ENCODE peak calls at places on chromosome 22, in nine cellular contexts. N, E, T, U, Q, S, M, P and C are unnamed samples.
A peak's percentile ranks its signal among the peaks of the same experiment; 100 is the strongest.

GRCh38 chr22:24216541-24217209 is 28.2 kb downstream of the GGT5 start:
- DNase-seq in N (no peak), E (no peak), T (no peak), U (no peak), Q (no peak), S (no peak), M (no peak), P (no peak), C (no peak)

GRCh38 chr22:32808038-32808445 is 6.5 kb downstream of the TIMP3 start:
- DNase-seq in N (no peak), E (peak; percentile 25), T (no peak), U (no peak), Q (no peak), S (no peak), M (no peak), P (no peak), C (no peak)

GRCh38 chr22:32951081-32951806 is 106.9 kb downstream of the SYN3 start:
- DNase-seq in N (no peak), E (no peak), T (no peak), U (peak; percentile 44), Q (no peak), S (no peak), M (no peak), P (no peak), C (no peak)

GRCh38 chr22:32957093-32957835 is 100.9 kb downstream of the SYN3 start:
- DNase-seq in N (no peak), E (no peak), T (no peak), U (no peak), Q (no peak), S (no peak), M (no peak), P (no peak), C (no peak)

GRCh38 chr22:40451230-40451629 is 80.8 kb downstream of the SGSM3 start:
- DNase-seq in N (no peak), E (no peak), T (no peak), U (no peak), Q (no peak), S (no peak), M (no peak), P (no peak), C (no peak)

GRCh38 chr22:31247726-31248125 is 35.6 kb downstream of the LIMK2 start:
- DNase-seq in N (no peak), E (no peak), T (no peak), U (no peak), Q (no peak), S (no peak), M (no peak), P (no peak), C (no peak)

GRCh38 chr22:43435851-43436535 is 24.2 kb downstream of the MPPED1 start:
- DNase-seq in N (no peak), E (no peak), T (no peak), U (no peak), Q (no peak), S (peak; percentile 47), M (no peak), P (no peak), C (no peak)

GRCh38 chr22:50267591-50268390 is 2.4 kb downstream of the MAPK11 start:
- DNase-seq in N (peak; percentile 38), E (peak; percentile 41), T (no peak), U (peak; percentile 52), Q (no peak), S (no peak), M (no peak), P (peak; percentile 76), C (no peak)

GRCh38 chr22:44380716-44381500 is 68.2 kb upstream of the SHISAL1 start:
- DNase-seq in N (no peak), E (no peak), T (no peak), U (no peak), Q (no peak), S (no peak), M (no peak), P (peak; percentile 19), C (no peak)

GRCh38 chr22:23779083-23779482 is 6.4 kb downstream of the MMP11 start:
- DNase-seq in N (no peak), E (no peak), T (no peak), U (no peak), Q (no peak), S (no peak), M (no peak), P (no peak), C (no peak)

GRCh38 chr22:35596821-35597220 is 20.3 kb downstream of the MB start:
- DNase-seq in N (no peak), E (no peak), T (no peak), U (no peak), Q (no peak), S (no peak), M (no peak), P (no peak), C (no peak)

GRCh38 chr22:30823015-30823370 is 128.3 kb downstream of the OSBP2 start:
- DNase-seq in N (no peak), E (no peak), T (no peak), U (no peak), Q (no peak), S (no peak), M (no peak), P (no peak), C (no peak)

GRCh38 chr22:40620464-40621046 is 16.0 kb downstream of the MRTFA start:
- DNase-seq in N (peak; percentile 80), E (peak; percentile 21), T (no peak), U (peak; percentile 53), Q (no peak), S (peak; percentile 32), M (no peak), P (no peak), C (no peak)

GRCh38 chr22:46370584-46371373 is 35.3 kb downstream of the TRMU start:
- DNase-seq in N (no peak), E (no peak), T (no peak), U (no peak), Q (no peak), S (no peak), M (no peak), P (no peak), C (no peak)

GRCh38 chr22:43533131-43533530 is 121.3 kb downstream of the MPPED1 start:
- DNase-seq in N (no peak), E (no peak), T (no peak), U (no peak), Q (no peak), S (no peak), M (no peak), P (no peak), C (no peak)

GRCh38 chr22:48749555-48750227 is 1078.0 kb downstream of the BRD1 start:
- DNase-seq in N (no peak), E (no peak), T (no peak), U (no peak), Q (no peak), S (peak; percentile 1), M (no peak), P (no peak), C (no peak)

GRCh38 chr22:36328635-36329216 is 59.0 kb downstream of the MYH9 start:
- DNase-seq in N (peak; percentile 96), E (peak; percentile 90), T (no peak), U (peak; percentile 88), Q (no peak), S (peak; percentile 79), M (no peak), P (no peak), C (no peak)

GRCh38 chr22:44200855-44201550 is 20.3 kb downstream of the PARVG start:
- DNase-seq in N (no peak), E (no peak), T (no peak), U (no peak), Q (no peak), S (peak; percentile 50), M (no peak), P (no peak), C (no peak)

GRCh38 chr22:36223504-36223903 is 15.8 kb downstream of the APOL2 start:
- DNase-seq in N (no peak), E (no peak), T (no peak), U (no peak), Q (no peak), S (no peak), M (no peak), P (no peak), C (no peak)

GRCh38 chr22:47175151-47175760 is 412.8 kb downstream of the TBC1D22A start:
- DNase-seq in N (peak; percentile 88), E (peak; percentile 93), T (no peak), U (peak; percentile 84), Q (no peak), S (no peak), M (no peak), P (no peak), C (no peak)

GRCh38 chr22:25845985-25846745 is 104.2 kb downstream of the MYO18B start:
- DNase-seq in N (no peak), E (no peak), T (no peak), U (no peak), Q (no peak), S (peak; percentile 6), M (no peak), P (no peak), C (no peak)

GRCh38 chr22:19497245-19497644 is 17.5 kb downstream of the CDC45 start:
- DNase-seq in N (peak; percentile 97), E (peak; percentile 78), T (no peak), U (peak; percentile 94), Q (no peak), S (peak; percentile 16), M (no peak), P (no peak), C (no peak)

GRCh38 chr22:50085211-50085999 is at the start of gene MLC1:
- DNase-seq in N (peak; percentile 25), E (peak; percentile 4), T (no peak), U (peak; percentile 58), Q (no peak), S (peak; percentile 33), M (no peak), P (no peak), C (peak; percentile 18)

GRCh38 chr22:38629108-38629507 is 27.1 kb downstream of the FAM227A start:
- DNase-seq in N (no peak), E (no peak), T (no peak), U (no peak), Q (no peak), S (no peak), M (no peak), P (no peak), C (no peak)

GRCh38 chr22:26894766-26895485 is 237.5 kb downstream of the MIAT start:
- DNase-seq in N (peak; percentile 92), E (peak; percentile 84), T (no peak), U (peak; percentile 75), Q (no peak), S (peak; percentile 84), M (no peak), P (no peak), C (no peak)

GRCh38 chr22:36413022-36413770 is 25.4 kb upstream of the MYH9 start:
- DNase-seq in N (peak; percentile 36), E (peak; percentile 34), T (no peak), U (no peak), Q (no peak), S (no peak), M (no peak), P (no peak), C (no peak)

GRCh38 chr22:47847281-47847890 is 1084.9 kb downstream of the TBC1D22A start:
- DNase-seq in N (no peak), E (no peak), T (no peak), U (no peak), Q (no peak), S (no peak), M (no peak), P (no peak), C (no peak)

GRCh38 chr22:24894220-24894975 is 52.1 kb downstream of the LHFPL7 start:
- DNase-seq in N (peak; percentile 68), E (peak; percentile 97), T (no peak), U (peak; percentile 99), Q (no peak), S (peak; percentile 98), M (no peak), P (peak; percentile 88), C (peak; percentile 6)

GRCh38 chr22:46846154-46846831 is 83.8 kb downstream of the TBC1D22A start:
- DNase-seq in N (peak; percentile 19), E (no peak), T (no peak), U (peak; percentile 11), Q (no peak), S (no peak), M (no peak), P (no peak), C (no peak)